ENCODE peak calls at places on chromosomes 16 and 17, in seven cellular contexts. F is PC-9, A is H1, P is neural progenitor cell, Z is uterus, U is body of pancreas, I is astrocyte. B is an unnamed sample. For H3K9me3, the result is how much of the 10 kb centered on the place peaks cover.

GRCh38 chr16:30902070-30902972 is 5.9 kb downstream of the CTF1 start:
- DNase-seq in F (no peak), A (peak), P (peak), Z (no peak), U (peak), I (peak), B (peak)

GRCh38 chr17:4725646-4726300 is 5.5 kb upstream of the MED11 start:
- DNase-seq in F (no peak), A (no peak), P (no peak), Z (no peak), U (no peak), I (no peak), B (no peak)

GRCh38 chr17:69434164-69434579 is 19.7 kb downstream of the MAP2K6 start:
- DNase-seq in F (no peak), A (no peak), P (no peak), Z (no peak), U (no peak), I (peak), B (no peak)

GRCh38 chr17:64635647-64636305 is 26.3 kb downstream of the SMURF2 start:
- DNase-seq in F (peak), A (no peak), P (no peak), Z (no peak), U (no peak), I (peak), B (no peak)

GRCh38 chr17:27848941-27849340 is 44.2 kb downstream of the LYRM9 start:
- DNase-seq in F (no peak), A (no peak), P (no peak), Z (no peak), U (no peak), I (no peak), B (no peak)

GRCh38 chr17:68544111-68544510 is 31.9 kb downstream of the PRKAR1A start:
- DNase-seq in F (no peak), A (no peak), P (no peak), Z (no peak), U (no peak), I (no peak), B (no peak)

GRCh38 chr17:13353590-13353989 is 248.1 kb downstream of the HS3ST3A1 start:
- DNase-seq in F (no peak), A (no peak), P (no peak), Z (no peak), U (no peak), I (peak), B (peak)

GRCh38 chr16:69535123-69536050 is 30.4 kb upstream of the NFAT5 start:
- DNase-seq in F (no peak), A (no peak), P (no peak), Z (no peak), U (no peak), I (peak), B (no peak)

GRCh38 chr17:15782809-15783208 is 50.7 kb downstream of the TBC1D26 start:
- DNase-seq in F (no peak), A (no peak), P (no peak), Z (peak), U (peak), I (peak), B (no peak)

GRCh38 chr17:22469941-22470340 is 777.6 kb downstream of the KCNJ18 start:
- DNase-seq in F (no peak), A (no peak), P (no peak), Z (no peak), U (no peak), I (no peak), B (no peak)
- H3K9me3 ChIP-seq in F (under half), A (half or more), P (under half), Z (under half), U (under half), I (under half), B (under half)

GRCh38 chr17:80894439-80894721 is 97.3 kb upstream of the CHMP6 start:
- DNase-seq in F (no peak), A (no peak), P (no peak), Z (no peak), U (no peak), I (no peak), B (no peak)
- TF ChIP-seq CTCF in F (no peak), A (peak), P (peak), Z (no peak), U (no peak), I (no peak), B (no peak)

GRCh38 chr17:57286372-57287105 is 30.2 kb downstream of the MSI2 start:
- DNase-seq in F (no peak), A (no peak), P (peak), Z (no peak), U (no peak), I (no peak), B (no peak)
- H3K4me3 ChIP-seq in F (no peak), A (no peak), P (no peak), Z (no peak), U (no peak), I (no peak), B (no peak)

GRCh38 chr16:25024900-25025299 is 9.7 kb upstream of the ARHGAP17 start:
- DNase-seq in F (no peak), A (no peak), P (no peak), Z (no peak), U (no peak), I (no peak), B (no peak)

GRCh38 chr16:25027281-25027680 is 12.1 kb upstream of the ARHGAP17 start:
- DNase-seq in F (no peak), A (no peak), P (no peak), Z (no peak), U (no peak), I (no peak), B (no peak)

GRCh38 chr16:25030420-25031131 is 15.4 kb upstream of the ARHGAP17 start:
- DNase-seq in F (no peak), A (no peak), P (no peak), Z (no peak), U (no peak), I (no peak), B (no peak)

GRCh38 chr16:25026621-25027020 is 11.5 kb upstream of the ARHGAP17 start:
- DNase-seq in F (no peak), A (no peak), P (no peak), Z (no peak), U (no peak), I (no peak), B (no peak)

GRCh38 chr16:25027781-25028180 is 12.6 kb upstream of the ARHGAP17 start:
- DNase-seq in F (no peak), A (no peak), P (no peak), Z (no peak), U (no peak), I (no peak), B (no peak)
- H3K9me3 ChIP-seq in F (under half), A (under half), P (under half), Z (under half), U (under half), I (under half), B (under half)

GRCh38 chr16:14018848-14019247 is 52.3 kb upstream of the MRTFB start:
- DNase-seq in F (no peak), A (no peak), P (peak), Z (no peak), U (no peak), I (no peak), B (no peak)
- TF ChIP-seq CTCF in F (no peak), A (peak), P (peak), Z (no peak), U (no peak), I (no peak), B (no peak)

GRCh38 chr16:8890549-8890921 is 8.4 kb downstream of the LITAFD start:
- DNase-seq in F (no peak), A (no peak), P (no peak), Z (no peak), U (no peak), I (no peak), B (no peak)

GRCh38 chr16:8893976-8894690 is 12.0 kb downstream of the LITAFD start:
- DNase-seq in F (no peak), A (no peak), P (no peak), Z (no peak), U (no peak), I (no peak), B (no peak)

GRCh38 chr16:8894736-8895334 is 12.7 kb downstream of the LITAFD start:
- DNase-seq in F (no peak), A (no peak), P (no peak), Z (no peak), U (no peak), I (no peak), B (no peak)

GRCh38 chr16:8892101-8892575 is 10.0 kb downstream of the LITAFD start:
- DNase-seq in F (no peak), A (no peak), P (no peak), Z (no peak), U (no peak), I (no peak), B (no peak)

GRCh38 chr16:8893426-8893825 is 11.3 kb downstream of the LITAFD start:
- DNase-seq in F (no peak), A (no peak), P (no peak), Z (no peak), U (no peak), I (no peak), B (no peak)
- H3K4me3 ChIP-seq in F (no peak), A (no peak), P (no peak), Z (no peak), U (no peak), I (no peak), B (no peak)

GRCh38 chr16:81629032-81629802 is 149.9 kb upstream of the PLCG2 start:
- DNase-seq in F (no peak), A (no peak), P (no peak), Z (no peak), U (no peak), I (no peak), B (no peak)

GRCh38 chr16:81625544-81626152 is 153.4 kb upstream of the PLCG2 start:
- DNase-seq in F (peak), A (no peak), P (no peak), Z (peak), U (peak), I (peak), B (no peak)

GRCh38 chr16:81626181-81626674 is 152.9 kb upstream of the PLCG2 start:
- DNase-seq in F (no peak), A (no peak), P (no peak), Z (no peak), U (no peak), I (peak), B (no peak)

GRCh38 chr16:81627024-81627423 is 152.1 kb upstream of the PLCG2 start:
- DNase-seq in F (no peak), A (no peak), P (no peak), Z (no peak), U (no peak), I (peak), B (no peak)

GRCh38 chr16:81627729-81628128 is 151.4 kb upstream of the PLCG2 start:
- DNase-seq in F (no peak), A (no peak), P (no peak), Z (no peak), U (no peak), I (no peak), B (no peak)
- H3K9me3 ChIP-seq in F (under half), A (under half), P (under half), Z (under half), U (under half), I (under half), B (under half)

DNA sequence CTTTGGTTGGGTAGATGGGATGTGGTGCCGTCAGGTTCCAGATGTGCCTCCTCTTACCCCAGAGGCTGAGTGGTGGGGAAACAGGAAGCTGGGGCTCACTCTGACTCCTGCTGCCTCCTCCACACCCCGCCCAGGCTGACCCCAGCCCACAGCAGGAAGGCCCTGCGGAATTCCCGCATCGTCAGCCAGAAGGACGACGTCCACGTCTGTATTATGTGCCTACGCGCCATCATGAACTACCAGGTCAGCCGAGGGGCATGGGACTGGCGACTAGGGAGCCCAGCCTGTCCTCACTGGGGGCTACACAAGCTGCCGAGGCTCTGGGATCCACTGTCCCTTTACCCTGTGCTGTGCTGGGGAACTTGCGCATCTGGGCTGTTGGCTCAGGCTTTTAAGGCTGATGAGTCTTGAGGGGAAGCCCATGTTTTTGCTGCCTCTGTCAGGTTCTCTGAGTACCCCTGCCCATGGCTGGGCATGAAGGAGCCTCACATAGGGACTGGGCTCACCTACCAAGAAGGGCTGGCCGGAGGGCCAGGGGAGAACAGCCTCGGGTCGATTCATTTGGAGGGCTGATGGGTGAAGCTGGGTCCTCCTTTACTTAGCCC is 14.4 kb downstream of the FMNL1 start:
- DNase-seq in F (no peak), A (no peak), P (no peak), Z (no peak), U (no peak), I (no peak), B (no peak)
- TF ChIP-seq CTCF in F (peak), A (no peak), P (peak), Z (no peak), U (no peak), I (no peak), B (no peak)